ENCODE peak calls at places on chromosomes 6 and 20, in six cellular contexts. S is stimulated activated CD4-positive, alpha-beta T cell treated with anti-CD3 and anti-CD28 coated beads, Interleukin-1b, Interleukin-23, amount 100 ng/mL, for 1 hour; E is SK-MEL-5; B is Peyer's patch; G is neural progenitor cell; Y is GM04504. D is an unnamed sample.

GRCh38 chr6:110613356-110613755 is 136.9 kb upstream of the SLC22A16 start:
- DNase-seq in S (no peak), Y (no peak), G (no peak), E (no peak), B (no peak), D (no peak)

GRCh38 chr6:33904050-33904827 is 100.4 kb upstream of the MLN start:
- DNase-seq in S (peak; percentile 20), G (peak; percentile 38), B (peak; percentile 35), E (no peak), Y (no peak), D (peak; percentile 41)

GRCh38 chr20:44743916-44744655 is 1.6 kb upstream of the KCNK15 start:
- DNase-seq in E (no peak), B (no peak), S (no peak), G (no peak), Y (no peak), D (no peak)

GRCh38 chr20:58614366-58614765 is 36.7 kb upstream of the STX16 start:
- DNase-seq in S (no peak), Y (no peak), E (no peak), G (no peak), B (no peak), D (no peak)

GRCh38 chr6:143053856-143054255 is 6.8 kb upstream of the AIG1 start:
- DNase-seq in Y (no peak), E (no peak), B (no peak), G (no peak), S (no peak), D (no peak)

GRCh38 chr20:774680-775057 is 6.4 kb upstream of the SLC52A3 start:
- DNase-seq in Y (no peak), E (no peak), S (no peak), G (no peak), B (no peak), D (no peak)

GRCh38 chr20:37397076-37397953 is 51.4 kb downstream of the SRC start:
- DNase-seq in B (no peak), E (no peak), G (peak; percentile 61), Y (no peak), S (no peak), D (no peak)

GRCh38 chr6:85404497-85405174 is 45.2 kb upstream of the NT5E start:
- DNase-seq in E (peak; percentile 49), G (no peak), B (no peak), S (no peak), Y (peak; percentile 89), D (no peak)

GRCh38 chr6:9085054-9085746 is 649.9 kb upstream of the SLC35B3 start:
- DNase-seq in G (no peak), Y (no peak), S (no peak), E (peak; percentile 93), B (no peak), D (no peak)

GRCh38 chr6:138971601-138972000 is 16.5 kb downstream of the REPS1 start:
- DNase-seq in G (peak; percentile 61), E (no peak), S (no peak), B (no peak), Y (no peak), D (no peak)

GRCh38 chr20:11902264-11902663 is 15.4 kb upstream of the BTBD3 start:
- DNase-seq in G (no peak), B (no peak), S (no peak), Y (peak; percentile 57), E (peak; percentile 56), D (no peak)

GRCh38 chr6:122754191-122754731 is 25.3 kb upstream of the FABP7 start:
- DNase-seq in E (peak; percentile 81), Y (no peak), G (no peak), B (no peak), S (no peak), D (no peak)

GRCh38 chr6:157688275-157688959 is 134.6 kb upstream of the SNX9 start:
- DNase-seq in B (no peak), G (no peak), S (no peak), E (no peak), Y (no peak), D (no peak)

GRCh38 chr6:34723203-34723602 is 26.6 kb upstream of the ILRUN start:
- DNase-seq in B (no peak), E (no peak), G (no peak), S (no peak), Y (no peak), D (no peak)

GRCh38 chr6:116631379-116631990 is 15.2 kb downstream of the RSPH4A start:
- DNase-seq in G (peak; percentile 1), S (no peak), Y (no peak), E (no peak), B (no peak), D (no peak)

GRCh38 chr6:6912841-6913240 is 194.9 kb upstream of the RREB1 start:
- DNase-seq in G (no peak), Y (no peak), S (no peak), B (no peak), E (peak; percentile 55), D (no peak)

GRCh38 chr6:120129228-120129627 is 779.7 kb upstream of the MAN1A1 start:
- DNase-seq in E (no peak), B (no peak), G (no peak), S (no peak), Y (no peak), D (no peak)

GRCh38 chr20:24495266-24495665 is 25.8 kb downstream of the SYNDIG1 start:
- DNase-seq in B (no peak), G (no peak), S (no peak), Y (no peak), E (no peak), D (no peak)

GRCh38 chr6:149852180-149852579 is 12.0 kb downstream of the LRP11 start:
- DNase-seq in E (peak; percentile 53), Y (no peak), G (no peak), B (peak; percentile 25), S (no peak), D (no peak)

GRCh38 chr20:4160761-4161305 is 145.5 kb upstream of the RNF24 start:
- DNase-seq in B (peak; percentile 19), Y (no peak), S (no peak), G (peak; percentile 67), E (peak; percentile 83), D (no peak)

D was measured in stimulated activated CD8-positive, alpha-beta memory T cell treated with anti-CD3 and anti-CD28 coated beads, Interleukin-2, amount 100 ng/mL, for 1 hour.